ENCODE peak calls at places on chromosomes 6 and 20, in seven cellular contexts. O, J, S, R, Y, A and W are unnamed samples.

GRCh38 chr20:35431621-35432429 is 6.2 kb downstream of the GDF5 start:
- DNase-seq in O (no peak), A (no peak), J (no peak), S (no peak), R (no peak), Y (no peak), W (no peak)

GRCh38 chr20:49477200-49477599 is 5.3 kb downstream of the KCNB1 start:
- DNase-seq in Y (no peak), J (no peak), A (no peak), R (no peak), O (no peak), S (no peak), W (no peak)

GRCh38 chr20:21450572-21450971 is 53.2 kb upstream of the NKX2-4 start:
- DNase-seq in J (no peak), R (no peak), S (peak), O (peak), Y (no peak), A (no peak), W (no peak)

GRCh38 chr6:3724451-3725144 is 26.9 kb downstream of the PXDC1 start:
- DNase-seq in A (no peak), Y (no peak), S (no peak), O (peak), J (no peak), R (no peak), W (no peak)

GRCh38 chr6:103193413-103193812 is 1666.3 kb downstream of the HACE1 start:
- DNase-seq in A (no peak), S (no peak), Y (no peak), O (no peak), J (no peak), R (no peak), W (no peak)

GRCh38 chr6:88492824-88493223 is 326.7 kb upstream of the CNR1 start:
- DNase-seq in A (peak), R (peak), J (no peak), S (peak), Y (peak), O (peak), W (no peak)

GRCh38 chr20:49913399-49914047 is 1.8 kb downstream of the SPATA2 start:
- DNase-seq in Y (no peak), A (no peak), R (no peak), J (no peak), O (no peak), S (no peak), W (no peak)

GRCh38 chr6:40848038-40848437 is 191.0 kb downstream of the UNC5CL start:
- DNase-seq in A (no peak), S (no peak), R (no peak), J (no peak), Y (peak), O (peak), W (no peak)

GRCh38 chr6:49646130-49646824 is 9.6 kb upstream of the RHAG start:
- DNase-seq in R (no peak), A (no peak), O (no peak), Y (no peak), J (no peak), S (no peak), W (no peak)

DNA sequence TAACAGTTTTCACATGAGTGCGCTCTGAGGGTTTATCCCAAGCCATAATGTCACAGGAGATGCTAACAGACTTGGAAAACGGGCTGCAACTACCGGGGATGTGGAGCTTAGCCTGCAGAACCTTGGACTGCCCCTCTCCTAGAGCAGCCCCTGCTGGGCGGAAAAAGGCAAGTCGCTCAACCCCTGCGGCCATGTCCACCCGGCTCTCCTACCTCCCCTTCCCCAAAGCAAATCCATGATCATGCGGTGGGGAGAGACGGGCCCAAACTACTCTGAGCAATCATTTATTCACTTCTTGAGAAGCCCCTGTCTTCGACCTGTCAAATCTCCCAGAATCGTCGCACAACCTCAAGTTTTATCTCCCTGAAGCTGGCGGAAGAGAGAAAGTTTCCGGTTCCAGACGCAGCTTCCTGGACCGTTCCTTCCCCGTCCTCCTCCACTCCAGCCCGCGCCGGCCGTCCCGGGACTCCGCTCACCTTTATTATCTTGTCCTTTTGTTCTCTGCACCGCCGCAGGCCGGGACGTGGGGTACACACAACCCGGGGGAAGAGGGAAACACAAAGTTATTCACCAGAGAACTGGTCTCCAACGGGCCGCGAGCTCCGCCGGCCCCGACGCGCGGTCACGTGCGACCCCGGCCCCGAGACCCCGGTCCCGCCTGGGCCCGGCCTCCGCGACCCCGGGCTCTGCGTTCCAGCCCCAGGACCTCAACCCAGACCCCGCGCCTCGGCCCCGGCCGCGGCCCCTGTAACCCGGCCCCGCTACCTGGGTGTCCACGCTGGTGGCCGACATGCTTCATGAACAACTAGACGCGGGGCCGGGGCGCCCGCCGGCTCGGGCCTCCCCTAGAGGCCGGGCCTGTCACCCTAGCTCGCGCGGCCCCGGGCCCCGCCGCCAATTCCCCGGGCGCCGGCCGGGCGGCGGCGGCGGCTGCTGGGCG is 560 bp downstream of the YTHDF1 start:
- DNase-seq in Y (peak), R (peak), J (no peak), A (peak), O (peak), S (peak), W (no peak)
- TF ChIP-seq CTCF in Y (peak), R (peak), J (peak), A (peak), O (peak), S (peak), W (no peak)

DNA sequence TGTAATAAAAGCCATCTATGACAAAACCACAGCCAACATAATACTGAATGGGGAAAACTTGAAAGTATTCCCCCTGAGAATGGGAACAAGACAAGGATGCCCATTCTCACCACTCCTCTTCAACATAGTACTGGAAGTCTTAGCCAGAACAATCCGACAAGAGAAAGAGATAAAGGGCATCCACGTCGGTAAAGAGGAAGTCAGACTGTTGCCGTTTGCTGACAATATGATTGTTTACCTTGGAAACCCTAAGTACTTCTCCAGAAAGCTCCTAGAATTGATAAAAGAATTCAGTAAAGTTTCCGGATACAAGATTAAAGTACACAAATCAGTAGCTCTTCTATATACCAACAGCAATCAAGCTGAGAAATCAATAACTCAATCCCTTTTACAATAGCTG is 14.0 kb upstream of the RUNX2 start:
- DNase-seq in J (no peak), A (no peak), Y (no peak), O (no peak), R (no peak), S (no peak), W (no peak)
- TF ChIP-seq CTCF in J (no peak), A (no peak), Y (no peak), O (no peak), R (no peak), S (no peak), W (no peak)

GRCh38 chr20:58938541-58938940 is 42.5 kb upstream of the NELFCD start:
- DNase-seq in S (no peak), A (no peak), O (no peak), J (no peak), R (no peak), Y (no peak), W (no peak)
- TF ChIP-seq CTCF in S (no peak), A (no peak), O (no peak), J (no peak), R (no peak), Y (no peak), W (no peak)

DNA sequence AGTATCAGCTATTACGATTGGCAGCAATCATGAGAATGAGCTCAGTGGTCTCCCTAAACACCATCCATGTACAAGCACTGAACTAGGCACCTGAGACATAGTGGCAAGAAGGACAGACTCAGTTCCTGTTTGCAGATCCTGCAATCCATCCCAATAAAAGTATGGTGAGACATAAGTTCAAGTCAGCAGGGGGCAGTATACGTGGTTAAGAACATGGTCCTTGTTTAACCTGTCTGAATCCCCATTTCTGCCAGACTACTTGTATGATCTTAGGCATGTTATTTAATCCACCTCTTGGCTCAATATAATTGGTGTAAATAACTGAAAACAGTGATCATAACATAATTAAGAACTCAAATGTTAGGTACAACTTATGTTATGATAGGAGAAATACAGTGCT is 33.2 kb upstream of the PNISR start:
- DNase-seq in J (no peak), Y (peak), O (peak), R (peak), S (peak), A (peak), W (no peak)
- TF ChIP-seq CTCF in J (no peak), Y (no peak), O (peak), R (peak), S (no peak), A (peak), W (no peak)

GRCh38 chr6:128047989-128048388 is 147.1 kb upstream of the THEMIS start:
- DNase-seq in Y (no peak), O (no peak), A (no peak), S (no peak), R (no peak), J (no peak), W (no peak)

DNA sequence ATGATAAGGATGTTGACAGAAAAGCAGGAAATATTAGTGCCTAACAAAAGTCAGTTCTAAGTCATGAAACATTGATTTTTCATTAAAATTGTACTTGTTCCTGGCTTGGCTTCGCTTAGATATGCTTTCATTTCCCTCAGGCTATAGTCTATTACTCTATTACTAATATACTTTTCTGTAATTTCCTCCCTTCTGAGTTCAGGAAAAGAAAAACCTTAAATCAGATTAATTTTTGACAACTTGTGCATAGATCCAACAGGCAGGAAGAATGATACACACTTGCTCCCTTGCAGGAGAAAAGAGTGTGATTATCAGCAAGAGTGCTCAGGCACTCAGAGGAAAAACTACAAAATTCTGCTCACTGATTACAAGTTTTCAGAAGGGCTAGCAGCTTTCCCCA is 145.2 kb upstream of the THEMIS start:
- DNase-seq in Y (no peak), A (no peak), S (no peak), O (no peak), R (no peak), J (no peak), W (no peak)
- TF ChIP-seq CTCF in Y (no peak), A (no peak), S (no peak), O (no peak), R (no peak), J (no peak), W (no peak)

GRCh38 chr6:33081098-33081824 is 5.5 kb downstream of the HLA-DPB1 start:
- DNase-seq in Y (no peak), O (no peak), S (no peak), R (no peak), A (no peak), J (no peak), W (no peak)

GRCh38 chr6:33085627-33086026 is 9.8 kb downstream of the HLA-DPB1 start:
- DNase-seq in O (no peak), Y (no peak), S (no peak), J (no peak), R (no peak), A (no peak), W (no peak)

GRCh38 chr6:33079575-33079974 is 3.8 kb downstream of the HLA-DPB1 start:
- DNase-seq in S (no peak), J (no peak), Y (no peak), A (no peak), R (no peak), O (no peak), W (no peak)

GRCh38 chr6:33080127-33081089 is 4.6 kb downstream of the HLA-DPB1 start:
- DNase-seq in S (no peak), R (no peak), J (peak), O (peak), Y (peak), A (peak), W (no peak)

GRCh38 chr6:33082702-33083101 is 6.9 kb downstream of the HLA-DPB1 start:
- DNase-seq in R (peak), O (no peak), Y (peak), A (peak), J (peak), S (peak), W (no peak)
- TF ChIP-seq CTCF in R (peak), O (no peak), Y (peak), A (peak), J (peak), S (peak), W (peak)

GRCh38 chr6:1182722-1183521 is 129.0 kb upstream of the FOXQ1 start:
- DNase-seq in A (no peak), S (no peak), Y (no peak), J (no peak), R (no peak), O (no peak), W (no peak)

GRCh38 chr6:1179571-1180459 is 132.1 kb upstream of the FOXQ1 start:
- DNase-seq in S (no peak), R (no peak), J (no peak), Y (no peak), A (no peak), O (no peak), W (no peak)

GRCh38 chr6:1184318-1184717 is 127.6 kb upstream of the FOXQ1 start:
- DNase-seq in Y (no peak), O (no peak), R (no peak), A (no peak), S (no peak), J (no peak), W (no peak)

GRCh38 chr6:1178590-1178989 is 133.3 kb upstream of the FOXQ1 start:
- DNase-seq in A (no peak), S (no peak), O (no peak), R (no peak), J (no peak), Y (no peak), W (no peak)

DNA sequence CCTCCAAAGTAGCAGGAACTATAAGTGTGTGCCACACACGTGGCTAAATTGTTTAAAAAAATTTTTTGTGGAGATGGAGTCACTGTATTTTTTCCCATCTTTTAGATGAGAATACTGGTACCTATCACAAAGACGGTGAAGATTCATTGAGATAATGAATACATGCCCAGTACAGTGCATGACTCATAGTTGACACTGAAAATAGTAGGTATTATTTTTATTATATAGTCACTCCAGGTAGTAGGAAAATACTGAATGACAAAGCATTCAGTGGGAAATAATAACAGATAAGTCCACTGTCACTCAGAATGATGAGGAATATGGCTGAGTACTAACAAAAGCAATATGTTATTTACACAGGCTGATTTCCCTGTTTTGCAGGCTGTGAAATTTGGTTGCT is 130.0 kb upstream of the FOXQ1 start:
- DNase-seq in A (no peak), O (no peak), S (no peak), R (no peak), Y (no peak), J (no peak), W (no peak)
- TF ChIP-seq CTCF in A (no peak), O (no peak), S (no peak), R (no peak), Y (no peak), J (no peak), W (no peak)

DNA sequence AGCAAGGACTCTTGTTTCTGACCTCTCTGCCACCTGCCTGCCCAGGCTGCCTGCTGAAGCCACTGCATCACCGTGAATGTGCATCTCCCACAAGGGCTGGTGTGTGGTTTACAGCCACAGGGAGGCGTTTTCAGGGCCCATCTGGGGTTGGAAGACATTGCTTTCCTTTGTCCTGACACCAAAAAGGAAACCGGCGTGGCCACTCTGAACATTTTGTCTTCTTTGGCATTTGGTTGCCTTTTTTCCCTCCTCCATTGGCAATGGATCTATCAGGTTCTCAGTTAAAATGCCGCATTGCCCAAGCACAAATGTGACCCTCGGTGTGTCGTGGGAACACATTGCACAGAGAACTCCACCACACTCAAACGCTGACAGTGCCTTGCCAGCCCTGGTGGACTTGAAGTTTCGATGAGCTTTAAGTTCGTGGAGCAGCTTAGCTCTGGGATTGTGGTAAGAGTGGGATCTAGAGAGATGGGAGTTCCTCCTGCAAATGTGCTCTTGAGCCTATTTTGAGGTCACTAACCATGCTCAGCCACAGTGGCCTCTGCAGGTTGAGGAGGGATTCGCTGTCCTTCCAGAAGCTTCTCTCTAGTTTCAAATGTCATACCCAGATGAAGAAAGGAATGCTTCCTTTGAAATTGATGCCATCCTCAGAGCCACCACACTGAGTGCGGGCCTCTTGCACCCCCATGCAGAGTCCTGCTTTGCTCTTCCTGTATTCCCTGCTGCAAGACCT is 14.8 kb upstream of the PCK1 start:
- DNase-seq in S (no peak), O (no peak), A (no peak), Y (no peak), J (no peak), R (no peak), W (no peak)
- TF ChIP-seq CTCF in S (no peak), O (peak), A (no peak), Y (no peak), J (no peak), R (no peak), W (no peak)